ENCODE peak calls at places on chromosomes 3 and 15, in ten cellular contexts. T is GM12865, Z is LNCaP clone FGC, R is kidney, X is dorsolateral prefrontal cortex, W is lower lobe of right lung, N is fibroblast of villous mesenchyme, D is vagina, P is psoas muscle, U is Calu3. B is an unnamed sample.

GRCh38 chr15:65939901-65940617 is 70.8 kb downstream of the RAB11A start:
- DNase-seq in T (no peak), Z (no peak), R (no peak), X (no peak), W (no peak), N (peak; percentile 42), D (no peak), P (no peak), U (peak; percentile 89), B (no peak)

GRCh38 chr15:73922186-73923151 is 3.8 kb upstream of the LOXL1 start:
- DNase-seq in T (no peak), Z (no peak), R (peak; percentile 85), X (no peak), W (peak; percentile 43), N (peak; percentile 81), D (no peak), P (no peak), U (no peak), B (peak; percentile 66)

GRCh38 chr3:46926039-46926438 is 48.5 kb downstream of the PTH1R start:
- DNase-seq in T (no peak), Z (no peak), R (peak; percentile 82), X (no peak), W (peak; percentile 80), N (peak; percentile 91), D (no peak), P (peak; percentile 94), U (no peak), B (no peak)

GRCh38 chr15:48285329-48286214 is 45.7 kb upstream of the DUT start:
- DNase-seq in T (peak; percentile 81), Z (peak; percentile 97), R (no peak), X (no peak), W (no peak), N (peak; percentile 86), D (no peak), P (no peak), U (peak; percentile 57), B (no peak)

GRCh38 chr3:44931791-44932190 is 44.2 kb downstream of the ZDHHC3 start:
- DNase-seq in T (no peak), Z (no peak), R (no peak), X (no peak), W (no peak), N (no peak), D (no peak), P (no peak), U (no peak), B (no peak)

GRCh38 chr3:49295489-49296058 is 18.5 kb upstream of the C3orf62 start:
- DNase-seq in T (peak; percentile 35), Z (no peak), R (no peak), X (no peak), W (peak; percentile 49), N (peak; percentile 59), D (no peak), P (no peak), U (no peak), B (no peak)

GRCh38 chr3:143206955-143207337 is 87.4 kb downstream of the CHST2 start:
- DNase-seq in T (no peak), Z (no peak), R (no peak), X (no peak), W (no peak), N (no peak), D (no peak), P (no peak), U (no peak), B (no peak)

GRCh38 chr15:100681335-100681746 is 79.0 kb downstream of the ASB7 start:
- DNase-seq in T (no peak), Z (no peak), R (no peak), X (no peak), W (no peak), N (no peak), D (no peak), P (peak; percentile 80), U (no peak), B (no peak)

GRCh38 chr3:161096771-161097367 is 8.3 kb downstream of the B3GALNT1 start:
- DNase-seq in T (peak; percentile 25), Z (no peak), R (no peak), X (no peak), W (no peak), N (peak; percentile 15), D (no peak), P (no peak), U (peak; percentile 68), B (no peak)

GRCh38 chr15:83973816-83974215 is 261.8 kb upstream of the GOLGA6L4 start:
- DNase-seq in T (peak; percentile 67), Z (no peak), R (no peak), X (no peak), W (no peak), N (peak; percentile 11), D (no peak), P (no peak), U (peak; percentile 22), B (no peak)

GRCh38 chr3:122947086-122947611 is 80.4 kb downstream of the SEMA5B start:
- DNase-seq in T (no peak), Z (no peak), R (no peak), X (no peak), W (no peak), N (no peak), D (no peak), P (no peak), U (no peak), B (peak; percentile 79)

GRCh38 chr3:58874795-58875194 is 175.0 kb downstream of the CFAP20DC start:
- DNase-seq in T (peak; percentile 69), Z (no peak), R (no peak), X (no peak), W (no peak), N (no peak), D (no peak), P (no peak), U (no peak), B (no peak)

GRCh38 chr15:77709135-77709886 is 76.6 kb upstream of the LINGO1 start:
- DNase-seq in T (no peak), Z (no peak), R (no peak), X (no peak), W (no peak), N (no peak), D (no peak), P (no peak), U (no peak), B (no peak)
- TF ChIP-seq CTCF in T (no peak), Z (no peak), R (no peak), X (no peak), W (no peak), N (no peak), D (no peak), P (no peak), U (no peak), B (no peak)

DNA sequence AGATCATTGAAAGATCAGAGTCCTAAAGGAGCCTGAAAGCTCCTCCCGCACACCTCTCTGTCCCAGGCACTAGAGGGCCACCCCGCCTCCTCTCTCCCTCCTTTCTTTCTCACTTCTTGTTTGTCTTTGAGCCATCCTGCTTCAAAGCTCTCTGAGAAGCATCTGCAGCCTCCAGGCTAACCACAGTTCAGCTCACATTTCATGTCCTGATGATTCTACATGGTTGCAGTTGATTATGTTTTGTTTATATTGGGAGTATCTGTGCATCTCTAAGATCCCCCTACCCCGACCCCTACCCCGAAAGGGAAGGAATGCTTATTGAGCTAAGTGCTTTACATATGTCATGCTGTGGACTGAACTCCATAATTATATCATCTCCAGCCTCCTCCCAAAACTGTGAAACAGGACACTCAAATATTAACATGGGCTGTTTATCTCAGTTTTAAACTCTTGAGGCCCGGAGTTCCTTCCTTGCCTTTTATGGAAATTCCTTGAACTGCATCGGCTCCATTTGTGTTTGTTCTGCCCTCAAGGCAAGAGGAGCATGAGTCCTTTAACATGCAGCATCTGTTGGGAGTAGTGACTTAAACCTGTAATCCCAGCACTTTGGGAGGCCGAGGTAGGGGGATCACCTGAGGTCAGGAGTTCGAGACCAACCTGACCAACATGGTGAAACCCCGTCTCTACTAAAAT is 30.9 kb downstream of the MGLL start:
- DNase-seq in T (peak; percentile 69), Z (peak; percentile 62), R (no peak), X (no peak), W (no peak), N (peak; percentile 86), D (no peak), P (peak; percentile 34), U (peak; percentile 75), B (no peak)
- TF ChIP-seq CTCF in T (peak; percentile 48), Z (peak; percentile 53), R (no peak), X (peak; percentile 10), W (peak; percentile 15), N (peak; percentile 44), D (no peak), P (peak; percentile 34), U (no peak), B (peak; percentile 1)

DNA sequence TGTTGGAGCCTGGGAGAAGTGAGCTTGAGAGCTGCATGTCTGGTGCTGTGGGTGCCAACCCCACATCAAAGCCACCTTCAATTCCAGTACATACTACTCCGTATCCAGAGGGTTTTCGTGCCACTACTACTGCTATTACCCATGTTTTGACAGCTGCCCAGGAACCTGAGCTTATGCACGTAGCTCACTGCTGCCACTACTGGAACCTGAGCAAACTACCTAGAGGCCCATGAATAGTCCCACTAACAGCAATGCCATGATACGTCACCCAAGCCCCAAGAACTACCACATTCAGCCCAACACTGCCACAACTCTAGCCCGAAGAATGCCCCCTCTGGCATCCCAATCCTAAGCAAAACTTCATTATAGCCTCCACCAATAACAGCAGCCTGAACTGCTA is 215.2 kb upstream of the BCHE start:
- DNase-seq in T (no peak), Z (no peak), R (no peak), X (no peak), W (no peak), N (no peak), D (no peak), P (no peak), U (no peak), B (no peak)
- TF ChIP-seq CTCF in T (peak; percentile 1), Z (no peak), R (no peak), X (no peak), W (no peak), N (no peak), D (no peak), P (no peak), U (no peak), B (no peak)

DNA sequence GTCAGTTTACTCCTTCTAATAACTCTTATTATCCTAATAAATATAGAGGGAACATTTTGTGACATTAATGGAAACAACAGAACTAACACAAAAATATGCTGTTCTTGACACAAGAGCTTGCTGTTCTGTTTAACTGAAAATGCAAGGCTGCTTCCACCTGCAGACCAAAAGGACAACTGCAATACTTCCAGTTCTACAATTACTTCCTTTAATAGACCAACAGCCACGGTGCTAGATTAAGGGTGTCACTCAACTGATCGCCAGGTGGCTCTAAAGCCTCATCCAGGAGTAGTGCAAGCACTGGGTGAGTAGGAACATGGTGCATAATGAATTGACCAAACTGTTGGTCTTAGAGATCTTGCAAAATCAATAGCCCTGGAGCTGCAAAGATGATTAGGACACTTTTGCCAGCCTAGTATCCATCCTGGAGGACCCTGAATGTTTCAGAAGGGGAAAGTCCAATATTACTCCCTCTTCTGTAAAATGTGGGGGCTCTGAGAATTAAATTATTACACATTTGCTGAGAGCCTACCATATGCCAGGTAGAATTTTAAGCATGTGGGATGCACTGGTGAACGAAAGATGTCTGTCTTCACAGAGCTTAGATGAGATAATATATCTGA is 3.6 kb upstream of the CLDN16 start:
- DNase-seq in T (peak; percentile 89), Z (peak; percentile 88), R (no peak), X (no peak), W (no peak), N (peak; percentile 64), D (no peak), P (no peak), U (peak; percentile 89), B (no peak)
- TF ChIP-seq CTCF in T (peak; percentile 57), Z (peak; percentile 98), R (peak; percentile 65), X (no peak), W (peak; percentile 46), N (peak; percentile 55), D (no peak), P (peak; percentile 37), U (peak; percentile 91), B (peak; percentile 15)